ENCODE peak calls at places on chromosome 11, in four cellular contexts. One of them, this sample, is unnamed.

GRCh38 chr11:120061036-120061760 is 76.7 kb downstream of the TRIM29 start:
- DNase-seq in esophagus squamous epithelium: no peak
- DNase-seq in activated CD8-positive, alpha-beta memory T cell treated with anti-CD3 and anti-CD28 coated beads for 4 hours: no peak
- DNase-seq in Calu3: no peak
- DNase-seq in this sample: peak; percentile 20

GRCh38 chr11:22192289-22192641 is 620 bp upstream of the ANO5 start:
- DNase-seq in activated CD8-positive, alpha-beta memory T cell treated with anti-CD3 and anti-CD28 coated beads for 4 hours: no peak
- DNase-seq in Calu3: peak; percentile 38
- DNase-seq in esophagus squamous epithelium: no peak
- DNase-seq in this sample: no peak

GRCh38 chr11:45774023-45774655 is 30.8 kb upstream of the SLC35C1 start:
- DNase-seq in esophagus squamous epithelium: no peak
- DNase-seq in Calu3: no peak
- DNase-seq in activated CD8-positive, alpha-beta memory T cell treated with anti-CD3 and anti-CD28 coated beads for 4 hours: no peak
- DNase-seq in this sample: no peak

GRCh38 chr11:8023831-8024555 is 36.9 kb downstream of the EIF3F start:
- DNase-seq in activated CD8-positive, alpha-beta memory T cell treated with anti-CD3 and anti-CD28 coated beads for 4 hours: no peak
- DNase-seq in Calu3: no peak
- DNase-seq in esophagus squamous epithelium: no peak
- DNase-seq in this sample: no peak

GRCh38 chr11:118343248-118343647 is 743 bp upstream of the CD3D start:
- DNase-seq in esophagus squamous epithelium: no peak
- DNase-seq in activated CD8-positive, alpha-beta memory T cell treated with anti-CD3 and anti-CD28 coated beads for 4 hours: no peak
- DNase-seq in Calu3: no peak
- DNase-seq in this sample: no peak

GRCh38 chr11:71554996-71555395 is 6.8 kb downstream of the KRTAP5-9 start:
- DNase-seq in activated CD8-positive, alpha-beta memory T cell treated with anti-CD3 and anti-CD28 coated beads for 4 hours: no peak
- DNase-seq in Calu3: no peak
- DNase-seq in esophagus squamous epithelium: no peak
- DNase-seq in this sample: no peak

GRCh38 chr11:110777765-110778164 is 65.5 kb upstream of the ARHGAP20 start:
- DNase-seq in activated CD8-positive, alpha-beta memory T cell treated with anti-CD3 and anti-CD28 coated beads for 4 hours: no peak
- DNase-seq in esophagus squamous epithelium: no peak
- DNase-seq in Calu3: no peak
- DNase-seq in this sample: no peak

GRCh38 chr11:41246399-41246745 is 213.1 kb downstream of the LRRC4C start:
- DNase-seq in esophagus squamous epithelium: no peak
- DNase-seq in activated CD8-positive, alpha-beta memory T cell treated with anti-CD3 and anti-CD28 coated beads for 4 hours: no peak
- DNase-seq in Calu3: no peak
- DNase-seq in this sample: no peak

GRCh38 chr11:73866586-73866996 is 10.1 kb downstream of the COA4 start:
- DNase-seq in activated CD8-positive, alpha-beta memory T cell treated with anti-CD3 and anti-CD28 coated beads for 4 hours: no peak
- DNase-seq in esophagus squamous epithelium: no peak
- DNase-seq in Calu3: no peak
- DNase-seq in this sample: no peak